ENCODE peak calls at places on chromosomes 13 and 19, in four cellular contexts. G is choroid plexus epithelial cell, F is BJ, H is right lobe of liver. J is an unnamed sample.

GRCh38 chr13:111954681-111955411 is 112.1 kb upstream of the SOX1 start:
- DNase-seq in G (no peak), F (no peak), H (no peak), J (no peak)

GRCh38 chr19:15195381-15195964 is 5.3 kb downstream of the NOTCH3 start:
- DNase-seq in G (peak), F (peak), H (no peak), J (peak)

GRCh38 chr13:110497003-110497402 is 64.5 kb downstream of the RAB20 start:
- DNase-seq in G (no peak), F (no peak), H (no peak), J (no peak)

GRCh38 chr13:73880365-73880764 is 253.8 kb downstream of the KLF12 start:
- DNase-seq in G (peak), F (no peak), H (no peak), J (no peak)

GRCh38 chr19:18029617-18030338 is 21.8 kb downstream of the ARRDC2 start:
- DNase-seq in G (no peak), F (no peak), H (peak), J (no peak)

GRCh38 chr19:8664671-8665057 is 33.9 kb downstream of the ACTL9 start:
- DNase-seq in G (no peak), F (no peak), H (no peak), J (no peak)

GRCh38 chr13:100542546-100543156 is 45.9 kb downstream of the GGACT start:
- DNase-seq in G (peak), F (peak), H (no peak), J (no peak)

GRCh38 chr19:18254546-18255500 is 19.4 kb downstream of the IQCN start:
- DNase-seq in G (no peak), F (no peak), H (no peak), J (no peak)

GRCh38 chr13:46640843-46641242 is 87.9 kb downstream of the LRCH1 start:
- DNase-seq in G (peak), F (no peak), H (no peak), J (no peak)

GRCh38 chr19:34404109-34404909 is at the start of gene PDCD2L:
- DNase-seq in G (peak), F (peak), H (peak), J (peak)
- TF ChIP-seq CTCF in G (no peak), F (no peak), H (no peak), J (no peak)

GRCh38 chr13:23359882-23360281 is 73.6 kb downstream of the SACS start:
- DNase-seq in G (no peak), F (no peak), H (no peak), J (no peak)

GRCh38 chr13:23352161-23352560 is 81.3 kb downstream of the SACS start:
- DNase-seq in G (no peak), F (no peak), H (no peak), J (no peak)

GRCh38 chr13:23356368-23356767 is 77.1 kb downstream of the SACS start:
- DNase-seq in G (no peak), F (no peak), H (no peak), J (no peak)

GRCh38 chr13:23354520-23354919 is 79.0 kb downstream of the SACS start:
- DNase-seq in G (no peak), F (no peak), H (no peak), J (no peak)

DNA sequence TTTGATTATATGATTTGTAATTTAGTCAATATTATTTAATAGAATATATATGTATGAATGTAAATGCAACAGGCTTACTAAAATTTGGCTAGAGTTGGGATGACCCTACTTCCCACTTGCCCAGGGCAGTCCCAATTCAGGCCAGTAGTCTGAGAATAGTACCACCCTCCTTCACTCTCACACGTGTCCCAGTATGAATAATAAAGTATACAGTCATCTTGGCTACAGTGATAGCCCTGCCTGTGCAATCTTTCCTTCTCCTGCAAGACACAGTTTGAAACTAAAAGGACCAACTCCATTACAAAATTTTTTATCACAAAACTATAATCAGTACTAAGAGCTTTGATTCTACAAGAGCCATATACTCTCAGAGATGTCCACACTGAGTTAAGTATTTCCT is 76.2 kb downstream of the SACS start:
- DNase-seq in G (no peak), F (no peak), H (no peak), J (no peak)
- TF ChIP-seq CTCF in G (no peak), F (no peak), H (no peak), J (no peak)

GRCh38 chr13:87998081-87998480 is 326.9 kb downstream of the SLITRK5 start:
- DNase-seq in G (no peak), F (no peak), H (no peak), J (no peak)

GRCh38 chr13:88000787-88001186 is 329.6 kb downstream of the SLITRK5 start:
- DNase-seq in G (no peak), F (no peak), H (no peak), J (no peak)

GRCh38 chr13:87999141-87999765 is 328.1 kb downstream of the SLITRK5 start:
- DNase-seq in G (peak), F (peak), H (no peak), J (no peak)

GRCh38 chr13:88000239-88000638 is 329.1 kb downstream of the SLITRK5 start:
- DNase-seq in G (no peak), F (no peak), H (no peak), J (no peak)

DNA sequence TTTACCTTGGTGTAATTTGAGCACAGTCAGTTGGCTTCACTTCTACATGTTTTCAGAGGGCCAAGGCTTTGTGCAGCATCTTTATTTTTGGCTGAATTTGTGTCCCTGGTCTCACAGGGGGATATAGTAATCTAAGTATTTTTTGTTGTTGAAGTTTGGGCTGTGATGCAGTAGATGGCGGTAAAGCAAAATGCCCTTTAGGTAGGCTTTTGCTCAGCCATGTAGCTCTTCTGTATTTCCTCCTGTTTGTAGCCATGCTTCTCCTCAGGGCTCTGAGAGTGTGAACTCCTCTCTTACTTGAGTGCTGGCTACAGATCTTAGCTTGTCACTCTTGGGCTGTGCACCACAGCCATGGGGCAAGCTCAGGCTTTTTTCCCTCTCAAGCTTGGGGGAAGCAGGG is 328.6 kb downstream of the SLITRK5 start:
- DNase-seq in G (peak), F (no peak), H (no peak), J (no peak)
- TF ChIP-seq CTCF in G (peak), F (no peak), H (no peak), J (no peak)

DNA sequence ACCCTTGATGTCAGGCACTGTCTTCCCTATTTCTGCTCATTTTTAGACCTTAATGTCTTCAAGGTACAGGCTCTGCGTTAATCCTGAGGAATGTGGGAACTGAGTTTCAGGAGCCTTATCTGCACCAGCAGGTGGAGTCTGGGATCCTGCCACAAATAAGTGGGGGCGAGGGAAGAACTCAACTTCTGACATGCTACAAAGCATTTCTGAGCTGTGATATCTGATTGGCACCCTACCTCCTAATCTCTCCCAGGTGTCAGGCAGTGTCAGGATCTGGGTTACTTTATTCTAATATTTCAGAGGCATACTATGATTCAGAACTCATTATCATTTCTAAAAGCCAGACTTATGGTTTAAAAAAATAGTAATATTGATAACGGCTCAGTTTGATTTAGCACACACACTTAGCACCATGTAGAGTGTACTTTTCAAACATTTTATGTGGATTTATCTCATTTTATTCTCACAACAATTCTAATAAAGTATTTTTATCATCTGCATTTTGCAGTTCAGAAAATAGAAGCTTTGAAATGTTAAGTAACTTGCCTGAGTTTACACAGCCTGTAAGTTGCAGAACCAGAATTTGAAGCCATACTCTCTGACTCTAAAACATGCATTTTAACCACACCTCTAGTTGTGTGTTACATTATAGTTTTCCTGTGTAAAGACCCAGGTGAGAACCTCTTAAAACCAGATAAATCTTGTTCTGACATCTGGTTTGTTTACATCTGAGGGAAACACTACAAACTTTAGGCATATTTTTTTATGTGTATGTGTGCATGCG is 358.6 kb downstream of the TDRD3 start:
- DNase-seq in G (no peak), F (no peak), H (no peak), J (no peak)
- TF ChIP-seq CTCF in G (no peak), F (no peak), H (no peak), J (no peak)

GRCh38 chr19:12736854-12737665 is at the start of gene GET3:
- DNase-seq in G (peak), F (peak), H (peak), J (peak)

GRCh38 chr19:12733907-12734214 is 623 bp downstream of the TRIR start:
- DNase-seq in G (no peak), F (no peak), H (no peak), J (no peak)

GRCh38 chr19:12730054-12730453 is 4.4 kb downstream of the TRIR start:
- DNase-seq in G (no peak), F (no peak), H (no peak), J (no peak)

GRCh38 chr19:12731337-12731736 is 3.1 kb downstream of the TRIR start:
- DNase-seq in G (no peak), F (no peak), H (no peak), J (no peak)

DNA sequence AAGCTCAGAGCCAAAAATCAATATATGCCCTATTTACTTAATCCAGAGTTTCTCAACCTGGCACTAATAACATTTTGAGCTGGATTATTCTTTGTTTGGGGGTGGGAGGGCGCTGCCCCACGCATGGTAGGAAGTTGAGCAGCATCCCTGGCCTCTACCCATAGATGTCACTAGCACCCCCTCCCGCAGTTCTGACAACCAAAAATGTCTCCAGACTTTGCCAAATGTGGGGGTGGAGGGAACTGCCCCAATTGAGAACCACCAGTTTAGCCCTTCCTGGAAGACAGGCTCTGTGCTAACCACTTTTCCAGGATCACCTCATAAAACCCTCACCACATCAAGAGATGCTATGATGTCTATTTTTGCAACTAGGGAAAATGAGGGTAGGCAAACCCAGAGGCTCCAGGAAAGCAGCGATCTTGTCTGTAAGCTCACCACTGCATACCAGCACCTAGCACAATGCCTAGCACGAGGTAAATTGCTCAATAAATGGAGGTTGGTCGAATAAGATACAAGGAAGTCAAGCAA is 1.1 kb downstream of the TRIR start:
- DNase-seq in G (peak), F (no peak), H (peak), J (no peak)
- TF ChIP-seq CTCF in G (peak), F (peak), H (peak), J (no peak)

GRCh38 chr13:35210234-35210633 is 266.3 kb downstream of the MAB21L1 start:
- DNase-seq in G (peak), F (no peak), H (no peak), J (no peak)
- TF ChIP-seq CTCF in G (no peak), F (no peak), H (no peak), J (no peak)

GRCh38 chr19:7497292-7497691 is 8.5 kb upstream of the PEX11G start:
- DNase-seq in G (peak), F (no peak), H (no peak), J (no peak)

GRCh38 chr19:7505288-7505681 is 10.6 kb upstream of the ZNF358 start:
- DNase-seq in G (no peak), F (no peak), H (no peak), J (no peak)

GRCh38 chr19:7504684-7505083 is 11.2 kb upstream of the ZNF358 start:
- DNase-seq in G (no peak), F (no peak), H (no peak), J (no peak)

GRCh38 chr19:7502552-7502951 is 13.4 kb upstream of the ZNF358 start:
- DNase-seq in G (no peak), F (no peak), H (no peak), J (no peak)

DNA sequence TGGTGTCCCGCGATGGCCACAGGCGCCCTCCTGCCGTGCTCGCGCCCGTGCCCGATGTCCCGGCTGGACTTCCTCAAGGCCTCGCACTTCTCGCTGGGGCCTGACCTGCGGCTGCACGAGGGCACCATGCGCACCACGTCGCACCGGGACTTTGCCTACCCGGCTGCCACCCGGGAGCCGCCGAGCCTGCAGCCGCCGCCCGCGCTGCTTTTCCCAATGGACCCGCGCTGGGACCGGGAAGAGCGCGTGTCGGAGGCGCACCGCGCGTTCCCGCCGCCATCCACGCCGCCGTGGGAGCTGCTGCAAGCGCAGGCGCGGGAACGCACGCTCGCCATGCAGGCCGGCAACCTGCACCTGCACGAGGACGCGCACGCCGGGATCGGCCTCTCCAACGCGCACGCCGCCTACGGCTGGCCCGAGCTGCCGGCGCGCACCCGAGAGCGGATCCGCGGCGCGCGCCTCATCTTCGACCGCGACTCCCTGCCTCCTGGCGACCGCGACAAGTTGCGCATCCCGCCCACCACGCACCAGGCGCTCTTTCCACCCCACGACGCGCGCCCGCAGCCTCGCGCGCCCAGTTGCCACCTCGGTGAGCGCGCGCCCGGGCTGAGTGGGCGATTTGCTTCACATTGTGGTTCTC is 12.1 kb upstream of the PEX11G start:
- DNase-seq in G (no peak), F (no peak), H (peak), J (peak)
- TF ChIP-seq CTCF in G (no peak), F (no peak), H (no peak), J (no peak)

DNA sequence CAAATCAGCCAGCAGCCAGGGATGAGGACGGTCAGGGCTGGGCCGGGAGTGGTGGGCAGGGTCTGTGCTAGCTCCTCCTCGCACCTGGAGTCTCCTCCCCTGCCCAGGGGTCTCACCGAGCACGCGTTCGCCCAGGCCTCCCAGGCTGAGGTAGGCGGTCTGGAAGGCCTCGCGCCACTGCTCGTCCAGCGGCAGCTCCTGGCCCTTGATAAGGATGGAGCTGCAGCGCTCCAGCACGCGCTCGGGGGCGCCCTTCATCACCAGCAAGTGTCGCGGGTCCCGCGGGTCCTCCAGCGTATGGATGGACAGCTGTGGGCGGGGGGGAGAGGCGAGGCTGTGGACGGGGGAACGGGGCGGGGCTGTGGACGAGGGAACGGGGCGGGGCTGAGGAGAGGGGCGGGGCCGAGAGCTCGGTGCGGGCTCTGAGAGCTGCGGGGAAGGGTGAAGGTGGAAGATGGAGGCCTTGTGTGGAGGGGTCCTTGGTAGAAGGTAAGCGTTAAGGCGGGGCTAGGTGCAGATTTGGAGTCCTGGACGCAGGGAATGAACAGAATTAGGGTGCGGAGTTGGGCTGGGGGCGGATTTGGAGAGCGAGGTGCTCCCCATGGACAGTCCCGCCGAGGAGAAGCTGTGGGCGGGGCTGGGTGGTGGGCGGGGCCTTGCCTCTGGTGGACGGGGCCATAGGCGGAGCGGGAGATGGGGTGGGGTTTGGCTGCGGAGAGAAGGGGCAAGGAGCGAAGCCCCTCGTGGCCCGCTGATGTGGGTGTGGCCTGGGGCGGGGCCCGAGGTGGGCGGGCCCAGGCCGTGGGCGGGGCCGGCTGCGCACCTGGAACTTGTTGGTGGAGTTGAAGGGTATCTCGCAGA is 5.7 kb downstream of the ATP4A start:
- DNase-seq in G (peak), F (no peak), H (peak), J (peak)
- TF ChIP-seq CTCF in G (no peak), F (no peak), H (no peak), J (no peak)

DNA sequence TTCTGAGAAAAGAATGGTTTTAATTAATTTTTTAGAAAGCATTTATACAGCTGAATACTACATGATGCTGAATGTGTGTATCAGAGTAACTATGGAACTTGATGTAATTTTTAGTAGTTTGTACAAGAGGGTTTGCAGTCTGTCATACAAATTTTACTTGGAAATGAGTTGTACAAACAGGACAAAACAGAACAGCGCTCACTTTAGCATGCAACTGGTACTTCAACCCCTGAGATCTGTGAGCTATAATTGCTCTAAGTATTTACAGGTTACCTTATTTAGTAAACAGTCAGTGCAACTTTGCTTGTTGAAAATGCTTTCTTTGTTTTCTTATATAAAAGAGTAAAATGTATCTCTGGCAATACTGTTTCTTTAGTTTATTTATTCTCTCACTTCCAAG is 719 bp downstream of the TNFRSF19 start:
- DNase-seq in G (peak), F (no peak), H (no peak), J (no peak)
- TF ChIP-seq CTCF in G (peak), F (peak), H (no peak), J (no peak)